ENCODE peak calls at places on chromosomes 16 and 17, in seven cellular contexts. U is mucosa of gallbladder, O is EH, P is RCC 7860, G is Ammon's horn, S is kidney tubule cell, V is mucosa of descending colon. N is an unnamed sample.
A peak's percentile ranks its signal among the peaks of the same experiment; 100 is the strongest.

GRCh38 chr17:13725286-13725990 is 123.7 kb upstream of the HS3ST3A1 start:
- DNase-seq in U (no peak), O (peak; percentile 76), P (peak; percentile 68), G (no peak), S (peak; percentile 16), V (no peak), N (no peak)

GRCh38 chr16:3949287-3949686 is 68.8 kb upstream of the CREBBP start:
- DNase-seq in U (no peak), O (no peak), P (no peak), G (no peak), S (no peak), V (no peak), N (no peak)

GRCh38 chr17:44820631-44821196 is 9.4 kb downstream of the GJC1 start:
- DNase-seq in U (no peak), O (peak; percentile 95), P (peak; percentile 79), G (no peak), S (peak; percentile 94), V (no peak), N (no peak)

GRCh38 chr17:80083136-80083661 is 18.2 kb upstream of the GAA start:
- DNase-seq in U (no peak), O (no peak), P (no peak), G (no peak), S (no peak), V (no peak), N (no peak)

GRCh38 chr16:74601131-74601871 is 5.6 kb downstream of the GLG1 start:
- DNase-seq in U (no peak), O (no peak), P (no peak), G (no peak), S (no peak), V (peak; percentile 61), N (peak; percentile 68)

GRCh38 chr17:32664936-32665583 is 178.3 kb downstream of the CDK5R1 start:
- DNase-seq in U (no peak), O (no peak), P (no peak), G (no peak), S (peak; percentile 18), V (no peak), N (no peak)

GRCh38 chr17:42979511-42980273 is at the start of gene PTGES3L:
- DNase-seq in U (peak; percentile 23), O (peak; percentile 88), P (peak; percentile 47), G (peak; percentile 33), S (peak; percentile 59), V (peak; percentile 62), N (peak; percentile 5)

GRCh38 chr17:16953841-16954240 is 18.1 kb downstream of the TNFRSF13B start:
- DNase-seq in U (no peak), O (no peak), P (no peak), G (no peak), S (no peak), V (no peak), N (no peak)

GRCh38 chr16:71297252-71297651 is 8.1 kb upstream of the CMTR2 start:
- DNase-seq in U (peak; percentile 14), O (peak; percentile 12), P (no peak), G (no peak), S (no peak), V (no peak), N (no peak)

GRCh38 chr16:5604770-5605169 is 507.2 kb upstream of the EEF2KMT start:
- DNase-seq in U (peak; percentile 11), O (no peak), P (no peak), G (peak; percentile 57), S (peak; percentile 68), V (peak; percentile 13), N (no peak)

GRCh38 chr17:82527893-82528292 is 8.4 kb downstream of the FOXK2 start:
- DNase-seq in U (no peak), O (peak; percentile 14), P (no peak), G (no peak), S (no peak), V (no peak), N (no peak)

GRCh38 chr16:68236804-68237242 is 896 bp upstream of the ESRP2 start:
- DNase-seq in U (no peak), O (no peak), P (no peak), G (no peak), S (no peak), V (no peak), N (no peak)

GRCh38 chr16:69286941-69287713 is 24.0 kb upstream of the VPS4A start:
- DNase-seq in U (peak; percentile 49), O (peak; percentile 67), P (peak; percentile 44), G (peak; percentile 47), S (peak; percentile 58), V (peak; percentile 86), N (no peak)

GRCh38 chr17:6915620-6916019 is 80.2 kb upstream of the ALOX12 start:
- DNase-seq in U (no peak), O (no peak), P (no peak), G (no peak), S (no peak), V (no peak), N (no peak)

GRCh38 chr17:46191332-46192210 is 1.7 kb downstream of the KANSL1 start:
- DNase-seq in U (peak; percentile 48), O (peak; percentile 54), P (no peak), G (peak; percentile 74), S (peak; percentile 41), V (peak; percentile 65), N (no peak)

GRCh38 chr17:40556884-40557414 is 8.3 kb downstream of the CCR7 start:
- DNase-seq in U (no peak), O (no peak), P (no peak), G (no peak), S (no peak), V (no peak), N (no peak)

GRCh38 chr16:72092832-72093447 is 480 bp downstream of the TXNL4B start:
- DNase-seq in U (no peak), O (peak; percentile 79), P (peak; percentile 34), G (no peak), S (peak; percentile 70), V (peak; percentile 12), N (no peak)

GRCh38 chr17:9256361-9256943 is 235.1 kb downstream of the NTN1 start:
- DNase-seq in U (no peak), O (no peak), P (no peak), G (no peak), S (peak; percentile 26), V (no peak), N (no peak)

GRCh38 chr17:59505610-59506276 is 59.7 kb upstream of the DHX40 start:
- DNase-seq in U (no peak), O (no peak), P (no peak), G (no peak), S (peak; percentile 72), V (no peak), N (no peak)

GRCh38 chr16:72979974-72980373 is 68.0 kb downstream of the ZFHX3 start:
- DNase-seq in U (no peak), O (no peak), P (no peak), G (no peak), S (no peak), V (no peak), N (no peak)

GRCh38 chr17:31467502-31468256 is 76.2 kb downstream of the RAB11FIP4 start:
- DNase-seq in U (no peak), O (no peak), P (no peak), G (peak; percentile 88), S (no peak), V (no peak), N (no peak)

GRCh38 chr16:79099701-79100100 is 500.8 kb downstream of the MAF start:
- DNase-seq in U (no peak), O (no peak), P (no peak), G (no peak), S (no peak), V (no peak), N (no peak)

GRCh38 chr17:28501421-28502284 is 4.5 kb upstream of the FOXN1 start:
- DNase-seq in U (no peak), O (no peak), P (no peak), G (no peak), S (no peak), V (peak; percentile 48), N (no peak)

GRCh38 chr16:88831838-88832237 is 20.1 kb upstream of the APRT start:
- DNase-seq in U (no peak), O (no peak), P (no peak), G (no peak), S (no peak), V (no peak), N (no peak)

GRCh38 chr16:75952124-75952523 is 225.8 kb upstream of the CPHXL start:
- DNase-seq in U (no peak), O (no peak), P (no peak), G (no peak), S (no peak), V (no peak), N (no peak)

GRCh38 chr17:1785925-1786324 is 24.1 kb downstream of the SERPINF1 start:
- DNase-seq in U (no peak), O (no peak), P (no peak), G (peak; percentile 67), S (no peak), V (no peak), N (no peak)

GRCh38 chr16:3945751-3946603 is 65.5 kb upstream of the CREBBP start:
- DNase-seq in U (peak; percentile 64), O (peak; percentile 99), P (peak; percentile 98), G (no peak), S (peak; percentile 98), V (peak; percentile 54), N (no peak)

GRCh38 chr16:57899771-57900661 is 70.9 kb downstream of the CNGB1 start:
- DNase-seq in U (peak; percentile 71), O (peak; percentile 69), P (peak; percentile 50), G (peak; percentile 87), S (peak; percentile 68), V (peak; percentile 90), N (peak; percentile 38)

GRCh38 chr17:29870836-29871430 is 59.1 kb downstream of the SSH2 start:
- DNase-seq in U (no peak), O (peak; percentile 54), P (no peak), G (peak; percentile 28), S (no peak), V (no peak), N (no peak)

GRCh38 chr17:68036304-68037147 is 991 bp downstream of the KPNA2 start:
- DNase-seq in U (no peak), O (peak; percentile 75), P (no peak), G (peak; percentile 47), S (no peak), V (no peak), N (no peak)

GRCh38 chr17:50903604-50904521 is 37.7 kb upstream of the TOB1 start:
- DNase-seq in U (no peak), O (peak; percentile 19), P (no peak), G (no peak), S (peak; percentile 26), V (no peak), N (peak; percentile 56)

GRCh38 chr17:73042809-73043685 is 49.4 kb downstream of the SLC39A11 start:
- DNase-seq in U (no peak), O (no peak), P (no peak), G (no peak), S (no peak), V (no peak), N (no peak)

GRCh38 chr17:67208232-67208631 is 36.8 kb downstream of the HELZ start:
- DNase-seq in U (no peak), O (no peak), P (no peak), G (no peak), S (no peak), V (no peak), N (no peak)

GRCh38 chr16:88070989-88071625 is 119.9 kb downstream of the BANP start:
- DNase-seq in U (no peak), O (no peak), P (no peak), G (no peak), S (no peak), V (no peak), N (no peak)

GRCh38 chr16:53852678-53853077 is 148.7 kb downstream of the FTO start:
- DNase-seq in U (no peak), O (no peak), P (no peak), G (no peak), S (no peak), V (no peak), N (no peak)

GRCh38 chr17:78862073-78863023 is 21.7 kb upstream of the USP36 start:
- DNase-seq in U (peak; percentile 90), O (peak; percentile 99), P (peak; percentile 94), G (peak; percentile 53), S (peak; percentile 97), V (peak; percentile 68), N (no peak)

GRCh38 chr16:12339686-12340085 is 363.2 kb downstream of the SNX29 start:
- DNase-seq in U (no peak), O (peak; percentile 73), P (no peak), G (no peak), S (peak; percentile 42), V (no peak), N (no peak)

N was measured in T-helper 22 cell.